ENCODE peak calls at places on chromosomes 1 and 21, in seven cellular contexts. V is esophagus muscularis mucosa; E is HL-60; M is naive thymus-derived CD4-positive, alpha-beta T cell; J is heart left ventricle; R is spleen; O is breast epithelium. F is an unnamed sample. For H3K27me3, the result is how much of the 10 kb centered on the place peaks cover.

GRCh38 chr1:225388372-225388771 is 39.5 kb downstream of the LBR start:
- DNase-seq in M (no peak), O (no peak), V (no peak), J (no peak), E (no peak), R (no peak), F (no peak)

GRCh38 chr1:21205416-21205815 is 28.7 kb upstream of the EIF4G3 start:
- DNase-seq in O (no peak), J (no peak), R (no peak), E (no peak), V (no peak), M (no peak), F (no peak)

GRCh38 chr1:15036101-15036500 is 117.4 kb upstream of the TMEM51 start:
- DNase-seq in O (no peak), E (no peak), V (no peak), R (no peak), M (no peak), J (no peak), F (no peak)

GRCh38 chr1:5244631-5245285 is 590.3 kb downstream of the AJAP1 start:
- DNase-seq in V (no peak), E (no peak), M (no peak), O (no peak), R (no peak), J (no peak), F (no peak)

GRCh38 chr1:12708396-12708795 is 7.5 kb upstream of the AADACL3 start:
- DNase-seq in O (no peak), R (no peak), V (no peak), M (no peak), J (no peak), E (no peak), F (no peak)

GRCh38 chr21:45080232-45080631 is 5.9 kb downstream of the ADARB1 start:
- DNase-seq in R (no peak), O (no peak), M (no peak), J (no peak), E (no peak), V (no peak), F (no peak)

GRCh38 chr1:226349801-226350503 is 41.0 kb upstream of the LIN9 start:
- DNase-seq in V (no peak), J (no peak), R (peak), M (no peak), E (no peak), O (no peak), F (no peak)

GRCh38 chr1:54574158-54574778 is 26.2 kb downstream of the ACOT11 start:
- DNase-seq in O (no peak), E (no peak), V (no peak), J (peak), R (peak), M (no peak), F (no peak)

GRCh38 chr1:58883888-58884482 is 100.1 kb upstream of the JUN start:
- DNase-seq in E (peak), M (no peak), V (no peak), O (no peak), J (no peak), R (no peak), F (no peak)

GRCh38 chr1:155499953-155500621 is 62.5 kb downstream of the ASH1L start:
- DNase-seq in O (no peak), E (no peak), R (no peak), M (no peak), V (no peak), J (no peak), F (no peak)

GRCh38 chr1:206637605-206638004 is 2.3 kb downstream of the DYRK3 start:
- DNase-seq in E (no peak), O (no peak), M (no peak), J (no peak), V (no peak), R (no peak), F (no peak)

GRCh38 chr1:9558271-9558945 is 19.1 kb downstream of the SLC25A33 start:
- DNase-seq in O (no peak), E (no peak), R (no peak), V (no peak), J (no peak), M (no peak), F (no peak)

GRCh38 chr21:27301216-27301615 is 334.3 kb upstream of the ADAMTS5 start:
- DNase-seq in R (no peak), J (no peak), V (no peak), O (no peak), E (no peak), M (no peak), F (no peak)

GRCh38 chr1:243508303-243508713 is 252.5 kb downstream of the SDCCAG8 start:
- DNase-seq in E (no peak), O (no peak), J (no peak), R (peak), M (peak), V (no peak), F (no peak)

GRCh38 chr1:51570063-51570720 is 46.7 kb upstream of the OSBPL9 start:
- DNase-seq in R (no peak), V (no peak), M (no peak), O (no peak), E (no peak), J (no peak), F (no peak)

GRCh38 chr1:164767257-164768044 is 208.5 kb downstream of the PBX1 start:
- DNase-seq in E (no peak), J (no peak), V (no peak), M (no peak), O (no peak), R (no peak), F (no peak)

GRCh38 chr1:64663654-64664053 is 81.2 kb upstream of the RAVER2 start:
- DNase-seq in J (no peak), M (no peak), V (no peak), R (no peak), O (no peak), E (no peak), F (no peak)

GRCh38 chr1:4781646-4782045 is 127.2 kb downstream of the AJAP1 start:
- DNase-seq in R (no peak), M (no peak), V (no peak), J (no peak), O (no peak), E (no peak), F (no peak)

GRCh38 chr1:196501760-196502428 is 106.3 kb downstream of the KCNT2 start:
- DNase-seq in V (no peak), E (no peak), R (no peak), M (no peak), O (no peak), J (no peak), F (no peak)

GRCh38 chr21:45018131-45019075 is 56.0 kb upstream of the ADARB1 start:
- DNase-seq in O (no peak), V (no peak), M (no peak), E (no peak), J (peak), R (peak), F (no peak)

GRCh38 chr1:171985639-171986038 is 144.3 kb downstream of the DNM3 start:
- DNase-seq in O (no peak), R (no peak), J (no peak), M (no peak), V (no peak), E (no peak), F (no peak)

GRCh38 chr1:75725256-75725655 is 747 bp downstream of the ACADM start:
- DNase-seq in V (no peak), J (no peak), R (no peak), O (no peak), E (no peak), M (no peak), F (no peak)

GRCh38 chr1:167442854-167443565 is 75.3 kb downstream of the CD247 start:
- DNase-seq in E (no peak), V (no peak), R (no peak), M (no peak), J (no peak), O (no peak), F (no peak)

GRCh38 chr1:173477286-173478098 is at the start of gene PRDX6:
- DNase-seq in M (peak), J (no peak), V (peak), O (peak), E (peak), R (peak), F (peak)

GRCh38 chr1:24640288-24640687 is 2.8 kb upstream of the SRRM1 start:
- DNase-seq in E (no peak), M (no peak), V (no peak), J (no peak), R (no peak), O (peak), F (peak)

DNA sequence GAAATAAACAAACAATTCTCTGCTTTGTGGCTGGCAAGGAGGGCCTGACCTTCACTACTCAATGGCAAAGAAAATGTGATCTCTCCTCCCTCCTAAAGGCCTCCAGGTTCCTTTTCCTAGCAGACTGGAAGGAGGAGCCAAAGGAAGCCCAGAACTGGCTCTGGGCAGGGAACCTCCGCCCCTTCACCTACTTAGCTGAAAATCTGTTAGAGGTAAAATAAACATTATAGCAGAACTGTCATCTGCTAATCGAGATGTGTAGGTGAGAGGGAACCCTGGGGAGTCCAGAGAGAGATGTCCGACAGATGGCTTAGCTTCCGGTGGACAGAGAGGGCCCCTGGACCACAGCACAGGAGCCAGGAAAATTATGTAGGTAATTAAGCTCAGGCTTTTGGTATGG is 75.2 kb upstream of the KCNA3 start:
- DNase-seq in J (no peak), M (no peak), V (no peak), E (no peak), O (no peak), R (no peak), F (no peak)
- H3K27ac ChIP-seq in J (no peak), M (no peak), V (no peak), E (no peak), O (no peak), R (no peak), F (no peak)

GRCh38 chr1:205571747-205572146 is 60.1 kb downstream of the ELK4 start:
- DNase-seq in J (no peak), V (no peak), O (no peak), E (no peak), R (no peak), M (no peak), F (no peak)

GRCh38 chr1:205569411-205570172 is 62.2 kb downstream of the ELK4 start:
- DNase-seq in R (no peak), V (no peak), M (no peak), O (no peak), E (no peak), J (no peak), F (peak)

GRCh38 chr1:205572426-205572825 is 59.4 kb downstream of the ELK4 start:
- DNase-seq in J (no peak), M (no peak), E (no peak), R (no peak), V (no peak), O (no peak), F (peak)

GRCh38 chr1:205570173-205570501 is 61.7 kb downstream of the ELK4 start:
- DNase-seq in R (no peak), J (no peak), E (no peak), O (no peak), V (no peak), M (no peak), F (peak)

DNA sequence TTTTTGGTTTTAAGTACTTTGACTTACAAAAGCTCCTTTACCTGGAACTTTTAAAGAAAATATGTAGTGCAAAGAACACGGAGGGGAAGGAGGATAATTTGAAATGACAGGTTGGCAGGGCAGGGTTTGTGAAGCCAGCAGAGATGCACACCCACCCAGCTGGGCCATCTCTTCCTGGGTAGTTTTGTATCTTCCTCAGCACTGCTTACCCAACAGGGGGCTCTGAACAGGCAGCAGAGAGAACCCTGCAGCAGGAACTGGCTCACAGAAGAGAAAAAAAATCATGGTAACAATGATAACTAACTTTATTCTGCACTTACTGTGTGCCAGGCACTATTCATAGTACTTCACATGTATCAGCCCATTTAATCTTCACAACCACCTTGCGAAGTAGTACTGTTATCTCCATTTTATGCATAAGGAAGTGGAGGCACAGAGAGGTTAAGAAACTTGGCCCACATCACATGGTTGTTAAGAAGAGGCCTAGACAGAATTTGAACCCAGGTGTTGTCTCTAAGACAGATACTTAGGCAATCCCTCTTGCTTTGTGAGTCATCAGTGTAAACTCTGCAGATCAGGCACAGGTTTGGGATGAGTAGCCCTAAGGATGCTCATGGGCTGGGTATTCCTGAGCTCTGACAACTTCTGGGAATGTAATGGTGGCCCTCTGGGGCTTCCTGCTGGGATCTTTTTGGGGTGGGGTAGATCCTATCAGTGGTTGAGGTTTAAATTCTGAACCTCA is 60.8 kb downstream of the ELK4 start:
- DNase-seq in O (no peak), J (no peak), R (no peak), E (no peak), M (no peak), V (no peak), F (no peak)
- H3K27me3 ChIP-seq in O (under half), J (under half), R (under half), E (under half), M (under half), V (half or more), F (under half)

GRCh38 chr1:110464340-110464739 is 13.4 kb downstream of the PROK1 start:
- DNase-seq in R (peak), M (no peak), E (no peak), J (no peak), O (no peak), V (no peak), F (no peak)
- H3K27ac ChIP-seq in R (no peak), M (no peak), E (no peak), J (no peak), O (no peak), V (peak), F (no peak)

GRCh38 chr1:18060331-18060730 is 47.3 kb upstream of the IGSF21 start:
- DNase-seq in O (no peak), J (no peak), M (no peak), V (no peak), R (no peak), E (no peak), F (no peak)

GRCh38 chr1:18059206-18059605 is 48.4 kb upstream of the IGSF21 start:
- DNase-seq in O (no peak), J (no peak), R (no peak), V (no peak), E (no peak), M (no peak), F (no peak)

GRCh38 chr1:18055181-18055580 is 52.4 kb upstream of the IGSF21 start:
- DNase-seq in O (no peak), E (no peak), R (no peak), J (no peak), M (no peak), V (no peak), F (no peak)

GRCh38 chr1:18058522-18058921 is 49.1 kb upstream of the IGSF21 start:
- DNase-seq in R (no peak), V (no peak), M (no peak), J (no peak), E (no peak), O (no peak), F (no peak)

GRCh38 chr1:18057643-18058042 is 50.0 kb upstream of the IGSF21 start:
- DNase-seq in E (no peak), O (no peak), J (no peak), R (no peak), M (no peak), V (no peak), F (no peak)
- H3K27me3 ChIP-seq in E (under half), O (under half), J (under half), R (under half), M (under half), V (half or more), F (under half)

GRCh38 chr1:184419734-184420161 is 32.9 kb downstream of the C1orf21 start:
- DNase-seq in M (no peak), O (no peak), R (no peak), J (no peak), E (no peak), V (no peak), F (no peak)
- H3K27ac ChIP-seq in M (no peak), O (peak), R (no peak), J (no peak), E (no peak), V (no peak), F (no peak)

DNA sequence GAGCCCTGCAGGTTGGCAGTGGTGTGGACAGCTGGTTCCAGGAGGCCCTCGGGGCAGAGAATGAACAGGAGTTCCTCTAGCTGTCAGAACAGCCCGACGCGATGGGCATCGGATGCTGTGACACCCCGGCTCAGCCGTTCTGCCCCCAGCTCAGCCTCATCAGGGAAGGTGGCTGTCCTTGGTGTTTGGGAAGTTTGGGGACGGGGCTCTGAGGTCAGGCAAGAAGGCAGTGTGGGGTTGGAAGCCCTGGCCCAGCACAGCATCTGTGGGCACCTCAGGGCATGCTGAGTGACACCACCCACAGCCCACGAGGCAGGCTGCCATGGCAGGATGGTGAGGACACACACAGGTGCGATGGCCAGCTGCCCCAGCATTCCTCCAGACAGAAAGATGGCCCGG is 40.9 kb upstream of the CCDC27 start:
- DNase-seq in R (no peak), J (no peak), V (no peak), O (no peak), M (no peak), E (no peak), F (no peak)
- H3K27me3 ChIP-seq in R (under half), J (under half), V (half or more), O (under half), M (under half), E (under half), F (under half)

F was measured in right lobe of liver.